ENCODE peak calls at places on chromosomes 12 and 14, in six cellular contexts. H is psoas muscle, L is BE2C, R is transverse colon, P is adrenal gland, C is OCI-LY7. D is an unnamed sample. For H3K9me3, the result is how much of the 10 kb centered on the place peaks cover.

GRCh38 chr12:4286771-4287317 is 13.3 kb downstream of the CCND2 start:
- DNase-seq in H (no peak), L (no peak), R (no peak), P (no peak), C (no peak), D (no peak)

GRCh38 chr12:3119745-3120660 is 42.8 kb downstream of the TSPAN9 start:
- DNase-seq in H (peak), L (no peak), R (no peak), P (no peak), C (no peak), D (peak)

GRCh38 chr14:75628816-75629215 is 31.9 kb downstream of the ERG28 start:
- DNase-seq in H (no peak), L (no peak), R (no peak), P (no peak), C (no peak), D (no peak)

GRCh38 chr12:59149995-59150642 is 229.8 kb upstream of the LRIG3 start:
- DNase-seq in H (no peak), L (peak), R (no peak), P (peak), C (peak), D (no peak)

GRCh38 chr12:116476227-116476852 is 82.8 kb upstream of the MAP1LC3B2 start:
- DNase-seq in H (no peak), L (no peak), R (no peak), P (no peak), C (no peak), D (no peak)

GRCh38 chr12:92408072-92408900 is 262.6 kb upstream of the BTG1 start:
- DNase-seq in H (no peak), L (peak), R (peak), P (no peak), C (peak), D (no peak)

GRCh38 chr12:50690923-50691322 is 73.0 kb upstream of the ATF1 start:
- DNase-seq in H (no peak), L (no peak), R (no peak), P (peak), C (no peak), D (peak)

GRCh38 chr12:62426095-62426488 is 40.5 kb upstream of the MON2 start:
- DNase-seq in H (no peak), L (no peak), R (no peak), P (no peak), C (no peak), D (no peak)

GRCh38 chr14:68939893-68940613 is 39.0 kb downstream of the ACTN1 start:
- DNase-seq in H (peak), L (peak), R (peak), P (no peak), C (no peak), D (peak)

GRCh38 chr12:41963398-41963797 is 181.3 kb downstream of the GXYLT1 start:
- DNase-seq in H (no peak), L (no peak), R (no peak), P (no peak), C (no peak), D (no peak)

GRCh38 chr12:38875571-38876228 is 29.7 kb downstream of the CPNE8 start:
- DNase-seq in H (no peak), L (peak), R (no peak), P (no peak), C (no peak), D (no peak)

GRCh38 chr12:130160711-130161231 is 1.5 kb upstream of the FZD10 start:
- DNase-seq in H (no peak), L (no peak), R (no peak), P (no peak), C (no peak), D (no peak)

GRCh38 chr14:105014631-105015030 is 6.3 kb downstream of the CDCA4 start:
- DNase-seq in H (no peak), L (no peak), R (no peak), P (no peak), C (no peak), D (no peak)

GRCh38 chr14:104969741-104970230 is 8.4 kb downstream of the AHNAK2 start:
- DNase-seq in H (no peak), L (no peak), R (no peak), P (no peak), C (no peak), D (no peak)

GRCh38 chr14:105058521-105059034 is 6.7 kb downstream of the GPR132 start:
- DNase-seq in H (no peak), L (no peak), R (no peak), P (no peak), C (no peak), D (no peak)

GRCh38 chr12:6277982-6278438 is 32.5 kb upstream of the PLEKHG6 start:
- DNase-seq in H (no peak), L (no peak), R (peak), P (no peak), C (no peak), D (peak)

GRCh38 chr12:81758421-81759214 is 532 bp downstream of the PPFIA2 start:
- DNase-seq in H (peak), L (peak), R (no peak), P (no peak), C (no peak), D (peak)

GRCh38 chr14:91032250-91032649 is 28.2 kb downstream of the RPS6KA5 start:
- DNase-seq in H (no peak), L (no peak), R (no peak), P (no peak), C (no peak), D (no peak)

GRCh38 chr12:119877639-119877948 is 474 bp upstream of the CIT start:
- DNase-seq in H (no peak), L (no peak), R (no peak), P (no peak), C (no peak), D (no peak)

GRCh38 chr12:44812062-44812461 is 64.1 kb downstream of the NELL2 start:
- DNase-seq in H (no peak), L (no peak), R (no peak), P (no peak), C (peak), D (no peak)

GRCh38 chr12:11716794-11717532 is 67.5 kb downstream of the ETV6 start:
- DNase-seq in H (no peak), L (peak), R (peak), P (no peak), C (no peak), D (no peak)

GRCh38 chr14:51620036-51620435 is 31.7 kb upstream of the FRMD6 start:
- DNase-seq in H (no peak), L (no peak), R (no peak), P (no peak), C (no peak), D (no peak)

GRCh38 chr12:53217049-53217929 is 10.2 kb upstream of the ITGB7 start:
- DNase-seq in H (peak), L (no peak), R (peak), P (no peak), C (no peak), D (peak)

GRCh38 chr12:53055471-53056266 is 5.8 kb downstream of the TNS2 start:
- DNase-seq in H (no peak), L (no peak), R (peak), P (no peak), C (no peak), D (no peak)

GRCh38 chr12:69161835-69162234 is 77.5 kb upstream of the CPSF6 start:
- DNase-seq in H (no peak), L (no peak), R (no peak), P (no peak), C (no peak), D (no peak)

GRCh38 chr12:18737819-18738218 is at the start of the genes CAPZA3 and PLCZ1:
- DNase-seq in H (no peak), L (no peak), R (no peak), P (no peak), C (no peak), D (no peak)

GRCh38 chr14:31440280-31440679 is 17.0 kb downstream of the DTD2 start:
- DNase-seq in H (no peak), L (no peak), R (no peak), P (no peak), C (no peak), D (no peak)

GRCh38 chr14:57480044-57480443 is 13.6 kb downstream of the CCDC198 start:
- DNase-seq in H (no peak), L (no peak), R (no peak), P (no peak), C (peak), D (no peak)

GRCh38 chr14:52801014-52801708 is 9.8 kb upstream of the GNPNAT1 start:
- DNase-seq in H (peak), L (no peak), R (no peak), P (no peak), C (no peak), D (no peak)

GRCh38 chr14:99246536-99247083 is 25.4 kb downstream of the BCL11B start:
- DNase-seq in H (no peak), L (no peak), R (no peak), P (no peak), C (no peak), D (no peak)

GRCh38 chr12:131436922-131437705 is 273.8 kb upstream of the SFSWAP start:
- DNase-seq in H (no peak), L (no peak), R (no peak), P (no peak), C (no peak), D (no peak)

GRCh38 chr14:53927171-53927570 is 29.5 kb downstream of the BMP4 start:
- DNase-seq in H (no peak), L (no peak), R (no peak), P (no peak), C (no peak), D (no peak)

GRCh38 chr12:110790301-110790700 is 47.6 kb upstream of the PPP1CC start:
- DNase-seq in H (no peak), L (no peak), R (no peak), P (no peak), C (no peak), D (no peak)

GRCh38 chr12:105706321-105706972 is 376.0 kb downstream of the C12orf75 start:
- DNase-seq in H (peak), L (peak), R (no peak), P (peak), C (no peak), D (no peak)

GRCh38 chr14:96635850-96636249 is 133.7 kb downstream of the PAPOLA start:
- DNase-seq in H (no peak), L (no peak), R (no peak), P (no peak), C (no peak), D (no peak)

GRCh38 chr14:89427426-89428162 is 10.6 kb upstream of the FOXN3 start:
- DNase-seq in H (no peak), L (no peak), R (no peak), P (no peak), C (no peak), D (no peak)

DNA sequence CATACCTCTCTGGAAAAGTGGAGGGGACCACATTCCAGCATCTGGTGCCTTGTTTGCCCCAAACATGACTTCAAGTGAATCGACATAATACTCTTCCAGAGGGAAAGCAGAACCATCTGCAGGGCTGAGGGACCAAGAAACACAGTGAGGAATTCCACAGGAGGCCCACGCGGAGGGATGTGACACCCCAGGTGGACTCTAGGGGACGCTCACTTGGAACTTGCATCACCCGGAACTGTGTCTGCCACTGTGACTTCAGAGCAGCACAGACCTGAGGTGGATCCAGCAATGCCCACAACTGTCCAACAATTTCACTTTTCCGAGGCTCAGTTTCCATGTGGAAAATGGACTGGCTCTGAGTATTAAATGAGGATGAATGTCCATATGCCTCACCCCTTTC is 14.3 kb upstream of the CLMN start:
- DNase-seq in H (no peak), L (no peak), R (no peak), P (no peak), C (no peak), D (no peak)
- TF ChIP-seq CTCF in H (no peak), L (no peak), R (no peak), P (no peak), C (peak), D (no peak)

GRCh38 chr12:133026996-133027395 is 10.3 kb upstream of the ZNF84 start:
- DNase-seq in H (no peak), L (no peak), R (no peak), P (no peak), C (no peak), D (no peak)

DNA sequence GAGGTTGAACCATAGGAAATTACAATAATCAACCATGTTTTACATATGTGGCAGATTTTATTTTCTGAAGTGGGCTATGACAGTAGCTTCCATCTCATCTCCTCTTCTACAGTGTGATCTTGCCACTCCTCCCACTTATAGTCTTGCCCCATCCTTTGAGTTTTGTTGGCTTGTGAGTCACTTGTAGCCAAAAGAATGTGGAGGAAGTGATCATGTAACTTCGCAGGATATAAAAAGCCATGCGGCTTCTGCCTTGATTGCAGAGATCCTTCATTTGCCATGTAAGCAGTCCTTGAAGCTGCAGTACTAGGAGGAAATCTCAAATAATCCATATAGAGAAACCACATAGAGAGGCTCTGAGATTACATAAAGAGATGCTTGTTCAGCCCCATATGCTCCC is 13.7 kb upstream of the ZNF84 start:
- DNase-seq in H (no peak), L (no peak), R (no peak), P (no peak), C (no peak), D (no peak)
- H3K9me3 ChIP-seq in H (half or more), L (under half), R (half or more), P (under half), C (under half), D (half or more)

GRCh38 chr12:75815756-75816155 is 215.8 kb downstream of the PHLDA1 start:
- DNase-seq in H (no peak), L (no peak), R (no peak), P (no peak), C (no peak), D (no peak)

GRCh38 chr12:75814856-75815754 is 216.5 kb downstream of the PHLDA1 start:
- DNase-seq in H (no peak), L (peak), R (no peak), P (peak), C (peak), D (no peak)

GRCh38 chr12:75813066-75813465 is 218.5 kb downstream of the PHLDA1 start:
- DNase-seq in H (no peak), L (no peak), R (no peak), P (no peak), C (no peak), D (no peak)

GRCh38 chr12:75809745-75810144 is 221.8 kb downstream of the PHLDA1 start:
- DNase-seq in H (no peak), L (no peak), R (no peak), P (no peak), C (no peak), D (no peak)

DNA sequence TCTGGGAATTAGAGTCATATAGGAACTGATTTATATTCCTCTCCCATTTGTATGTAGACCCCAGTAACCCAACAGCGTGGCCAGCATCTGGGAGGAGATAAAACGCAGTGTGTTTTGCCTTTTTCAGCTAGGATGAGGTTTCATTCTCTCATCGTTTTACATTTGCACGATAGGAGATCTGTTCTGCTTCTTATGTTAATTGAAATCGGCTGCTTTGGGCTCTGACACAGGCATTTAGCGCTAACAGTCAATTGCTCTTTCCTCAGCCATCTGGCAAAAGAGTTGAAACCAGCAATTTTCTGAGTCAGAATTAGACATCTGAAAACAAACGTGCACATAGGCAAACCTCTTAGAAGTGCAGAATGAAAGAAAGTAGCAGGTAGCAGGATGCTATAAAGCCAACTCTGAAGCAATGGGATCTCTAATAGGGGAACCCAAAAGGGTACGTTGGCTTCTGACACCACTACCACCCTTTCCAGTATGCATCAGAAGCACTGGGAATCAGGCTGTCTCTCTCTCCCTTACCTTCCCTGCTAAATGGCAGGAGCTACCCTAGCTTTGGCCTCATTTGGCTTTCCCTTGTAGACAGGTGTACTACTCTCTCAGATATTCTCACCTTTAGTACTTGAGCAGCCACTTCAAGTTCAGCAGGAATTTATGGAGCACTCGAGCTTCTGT is 219.1 kb downstream of the PHLDA1 start:
- DNase-seq in H (no peak), L (peak), R (no peak), P (no peak), C (no peak), D (no peak)
- H3K4me3 ChIP-seq in H (no peak), L (peak), R (no peak), P (no peak), C (no peak), D (no peak)

GRCh38 chr14:102297436-102298170 is 7.4 kb downstream of the MOK start:
- DNase-seq in H (no peak), L (no peak), R (no peak), P (no peak), C (no peak), D (no peak)

GRCh38 chr14:102293784-102294183 is 11.2 kb downstream of the MOK start:
- DNase-seq in H (no peak), L (no peak), R (no peak), P (no peak), C (no peak), D (no peak)

GRCh38 chr14:102292446-102292845 is 12.5 kb downstream of the MOK start:
- DNase-seq in H (no peak), L (no peak), R (no peak), P (no peak), C (no peak), D (no peak)

DNA sequence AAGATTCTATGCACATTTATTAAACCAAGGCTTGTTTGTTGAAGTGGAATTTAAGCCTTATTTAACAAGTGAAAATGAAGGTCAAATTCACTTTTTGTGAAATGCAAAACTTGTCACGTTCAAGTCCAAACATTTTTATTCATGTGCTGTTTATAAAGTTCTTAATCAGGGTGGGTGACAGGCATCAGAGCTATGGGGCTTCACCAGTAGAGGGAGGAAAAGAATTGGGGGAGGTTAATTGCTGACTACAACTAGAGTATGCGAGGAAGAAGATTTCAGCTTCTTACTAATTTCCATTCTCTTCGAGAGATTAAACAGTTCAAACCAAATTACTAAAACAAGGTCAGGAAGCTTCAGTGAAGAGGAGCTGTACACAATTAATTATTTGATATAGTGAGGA is 9.7 kb downstream of the MOK start:
- DNase-seq in H (no peak), L (no peak), R (no peak), P (no peak), C (no peak), D (no peak)
- TF ChIP-seq CTCF in H (no peak), L (peak), R (no peak), P (peak), C (peak), D (peak)